ENCODE peak calls at places on chromosomes 2 and 18, in nine cellular contexts. G, T, H, Y, I, Q, E, X and F are unnamed samples. For H3K4me1, the result is how much of the 10 kb centered on the place peaks cover.

GRCh38 chr2:173347305-173348168 is 7.1 kb upstream of the CDCA7 start:
- DNase-seq in E (no peak), I (no peak), Q (no peak), X (no peak), T (no peak), G (no peak), Y (no peak), H (no peak), F (no peak)

GRCh38 chr2:46643951-46644350 is 164.6 kb downstream of the TMEM247 start:
- DNase-seq in Q (no peak), H (no peak), Y (no peak), I (no peak), T (no peak), G (no peak), E (no peak), X (peak), F (no peak)

GRCh38 chr2:133788391-133788790 is 220.1 kb upstream of the NCKAP5 start:
- DNase-seq in Y (no peak), Q (no peak), E (no peak), X (peak), H (no peak), I (no peak), G (no peak), T (no peak), F (no peak)

GRCh38 chr2:61889212-61889956 is 928 bp upstream of the CCT4 start:
- DNase-seq in G (no peak), E (peak), X (no peak), H (no peak), Q (peak), I (no peak), T (peak), Y (no peak), F (no peak)

GRCh38 chr2:3461781-3462492 is 57.4 kb downstream of the ADI1 start:
- DNase-seq in Q (no peak), T (peak), Y (peak), X (peak), I (no peak), H (no peak), G (no peak), E (no peak), F (no peak)

GRCh38 chr2:144132357-144132756 is 387.6 kb downstream of the ZEB2 start:
- DNase-seq in Q (no peak), Y (no peak), T (no peak), G (no peak), X (peak), E (no peak), I (no peak), H (no peak), F (no peak)

GRCh38 chr2:1717129-1717528 is 27.2 kb downstream of the PXDN start:
- DNase-seq in T (no peak), Q (no peak), G (no peak), I (peak), E (no peak), X (no peak), Y (no peak), H (no peak), F (no peak)

GRCh38 chr2:46297546-46298271 is 502 bp downstream of the EPAS1 start:
- DNase-seq in Q (peak), X (no peak), Y (peak), H (peak), G (peak), T (peak), E (peak), I (peak), F (peak)

GRCh38 chr2:11762031-11762430 is 15.6 kb downstream of the LPIN1 start:
- DNase-seq in X (no peak), H (no peak), I (no peak), Y (no peak), T (no peak), Q (no peak), E (no peak), G (peak), F (no peak)

GRCh38 chr2:120669121-120669952 is 66.3 kb upstream of the GLI2 start:
- DNase-seq in T (no peak), I (peak), E (no peak), G (peak), Q (peak), X (peak), Y (no peak), H (no peak), F (no peak)

GRCh38 chr2:68368657-68369339 is 3.7 kb downstream of the PLEK start:
- DNase-seq in G (no peak), Q (no peak), Y (no peak), H (no peak), T (no peak), I (no peak), E (no peak), X (peak), F (no peak)

GRCh38 chr2:147829106-147829505 is 15.7 kb upstream of the ACVR2A start:
- DNase-seq in Y (no peak), Q (no peak), X (peak), T (no peak), E (no peak), I (no peak), H (no peak), G (no peak), F (no peak)

GRCh38 chr2:207474871-207475485 is 54.8 kb upstream of the CREB1 start:
- DNase-seq in Q (no peak), X (peak), Y (no peak), E (no peak), I (no peak), T (no peak), G (no peak), H (no peak), F (no peak)

GRCh38 chr2:133303150-133303549 is 265.1 kb downstream of the NCKAP5 start:
- DNase-seq in I (no peak), X (peak), E (no peak), T (no peak), Q (no peak), H (no peak), Y (no peak), G (no peak), F (no peak)

GRCh38 chr2:27249891-27250651 is 12.8 kb downstream of the SLC30A3 start:
- DNase-seq in Y (peak), X (peak), I (peak), Q (peak), G (peak), E (peak), H (peak), T (peak), F (peak)

GRCh38 chr2:3223080-3223923 is 154.3 kb downstream of the EIPR1 start:
- DNase-seq in E (no peak), T (no peak), Q (no peak), X (peak), G (no peak), Y (no peak), I (peak), H (no peak), F (no peak)

GRCh38 chr18:4455113-4455811 is at the start of gene DLGAP1:
- DNase-seq in H (peak), T (peak), X (no peak), Y (peak), G (peak), Q (peak), E (peak), I (peak), F (peak)

GRCh38 chr2:44877417-44877816 is 64.1 kb upstream of the SIX3 start:
- DNase-seq in Y (no peak), G (no peak), E (no peak), X (no peak), T (no peak), H (no peak), I (no peak), Q (no peak), F (no peak)

GRCh38 chr18:44723366-44723765 is 42.7 kb downstream of the SETBP1 start:
- DNase-seq in E (no peak), H (no peak), X (no peak), I (no peak), G (no peak), Y (no peak), Q (no peak), T (no peak), F (no peak)

GRCh38 chr2:73075477-73076373 is 4.2 kb upstream of the SFXN5 start:
- DNase-seq in Q (peak), E (no peak), T (peak), I (no peak), H (peak), X (peak), G (no peak), Y (peak), F (no peak)

GRCh38 chr2:127421871-127422618 is 3.8 kb downstream of the PROC start:
- DNase-seq in T (no peak), Q (no peak), X (no peak), Y (no peak), G (no peak), H (peak), E (no peak), I (no peak), F (no peak)
- H3K4me1 ChIP-seq in T (under half), Q (under half), X (under half), Y (under half), G (under half), H (under half), E (under half), I (under half), F (under half)

DNA sequence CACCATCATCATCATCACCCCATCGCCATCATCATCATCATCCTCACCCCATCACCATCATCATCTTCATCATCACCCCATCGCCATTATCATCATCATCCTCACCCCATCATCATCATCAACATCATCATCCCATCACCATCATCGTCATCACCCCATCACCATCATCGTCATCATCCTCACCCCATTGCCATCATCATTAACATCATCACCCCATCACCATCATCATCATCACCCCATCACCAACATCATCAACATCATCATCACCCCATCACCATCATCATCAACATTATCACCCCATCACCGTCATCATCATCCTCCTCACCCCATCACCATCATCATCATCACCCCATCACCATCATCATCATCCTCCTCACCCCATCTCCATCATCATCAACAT is 151.0 kb downstream of the DNER start:
- DNase-seq in Y (no peak), I (no peak), X (no peak), H (no peak), T (no peak), G (no peak), E (no peak), Q (no peak), F (no peak)
- TF ChIP-seq CTCF in Y (no peak), I (no peak), X (no peak), H (no peak), T (no peak), G (no peak), E (no peak), Q (no peak), F (no peak)

GRCh38 chr2:23456881-23457760 is 72.1 kb downstream of the KLHL29 start:
- DNase-seq in I (no peak), G (no peak), X (peak), H (no peak), T (no peak), Q (peak), Y (no peak), E (no peak), F (no peak)

GRCh38 chr2:23452397-23452796 is 67.4 kb downstream of the KLHL29 start:
- DNase-seq in T (no peak), X (no peak), E (no peak), H (no peak), G (no peak), I (no peak), Y (no peak), Q (no peak), F (no peak)

GRCh38 chr2:23452853-23453420 is 68.0 kb downstream of the KLHL29 start:
- DNase-seq in Q (no peak), X (peak), Y (no peak), G (no peak), E (no peak), I (no peak), T (no peak), H (no peak), F (no peak)

GRCh38 chr2:23453936-23454460 is 69.0 kb downstream of the KLHL29 start:
- DNase-seq in G (no peak), T (no peak), X (no peak), E (no peak), H (no peak), Q (no peak), Y (no peak), I (no peak), F (no peak)

GRCh38 chr2:23454501-23455120 is 69.6 kb downstream of the KLHL29 start:
- DNase-seq in T (no peak), G (no peak), H (no peak), Q (no peak), I (no peak), E (no peak), X (no peak), Y (no peak), F (no peak)
- H3K4me3 ChIP-seq in T (no peak), G (no peak), H (no peak), Q (no peak), I (no peak), E (no peak), X (no peak), Y (no peak), F (no peak)

GRCh38 chr2:105777506-105778343 is 33.0 kb downstream of the NCK2 start:
- DNase-seq in E (no peak), G (no peak), T (no peak), X (no peak), Q (no peak), H (no peak), Y (no peak), I (no peak), F (no peak)
- H3K4me1 ChIP-seq in E (under half), G (half or more), T (half or more), X (under half), Q (under half), H (under half), Y (under half), I (under half), F (under half)